ENCODE peak calls at places on chromosomes 3 and 15, in nine cellular contexts. I, C, Z, X, U, V, P, O and W are unnamed samples.

GRCh38 chr3:178901204-178901603 is 170.4 kb downstream of the ZMAT3 start:
- DNase-seq in O (no peak), C (no peak), I (no peak), X (no peak), U (no peak), P (no peak), Z (no peak), V (no peak), W (no peak)

GRCh38 chr3:45017826-45018225 is 8.3 kb upstream of the CLEC3B start:
- DNase-seq in X (no peak), V (no peak), P (no peak), O (no peak), C (no peak), U (no peak), I (no peak), Z (no peak), W (no peak)

GRCh38 chr3:81632659-81633058 is 128.8 kb downstream of the GBE1 start:
- DNase-seq in I (no peak), V (no peak), Z (no peak), P (no peak), C (no peak), U (no peak), O (no peak), X (no peak), W (no peak)

GRCh38 chr15:66907826-66908502 is 157.4 kb upstream of the SMAD3 start:
- DNase-seq in P (no peak), C (peak; percentile 38), V (no peak), X (no peak), O (no peak), U (no peak), Z (no peak), I (no peak), W (no peak)

GRCh38 chr15:61275901-61276300 is 46.8 kb upstream of the RORA start:
- DNase-seq in V (no peak), U (no peak), I (no peak), C (no peak), O (no peak), Z (no peak), P (no peak), X (no peak), W (peak; percentile 29)

GRCh38 chr3:196284396-196284795 is 3.1 kb downstream of the PCYT1A start:
- DNase-seq in Z (no peak), P (no peak), U (no peak), O (no peak), X (no peak), V (no peak), I (no peak), C (no peak), W (no peak)

GRCh38 chr15:39776068-39776467 is 6.6 kb downstream of the FSIP1 start:
- DNase-seq in X (no peak), C (no peak), U (no peak), P (no peak), O (no peak), I (no peak), Z (no peak), V (no peak), W (no peak)

GRCh38 chr15:50881121-50882048 is 27.1 kb upstream of the AP4E1 start:
- DNase-seq in P (no peak), O (no peak), V (no peak), U (no peak), C (no peak), I (no peak), X (no peak), Z (no peak), W (peak; percentile 79)

GRCh38 chr15:46413799-46414198 is 779.0 kb downstream of the SQOR start:
- DNase-seq in I (no peak), V (no peak), O (no peak), P (no peak), X (peak; percentile 12), U (no peak), Z (no peak), C (no peak), W (no peak)

GRCh38 chr15:36863551-36863950 is 236.8 kb downstream of the MEIS2 start:
- DNase-seq in O (no peak), X (no peak), C (no peak), Z (no peak), V (no peak), P (no peak), U (no peak), I (no peak), W (no peak)

GRCh38 chr15:40282144-40282869 is 557 bp downstream of the ANKRD63 start:
- DNase-seq in Z (no peak), U (peak; percentile 61), C (peak; percentile 55), P (no peak), X (peak; percentile 43), I (peak; percentile 51), V (peak; percentile 72), O (no peak), W (no peak)

GRCh38 chr3:58434990-58435389 is 1.4 kb upstream of the PDHB start:
- DNase-seq in P (no peak), O (no peak), I (no peak), Z (peak; percentile 32), U (no peak), V (peak; percentile 8), C (no peak), X (peak; percentile 44), W (peak; percentile 51)

GRCh38 chr3:44468572-44469520 is 8.6 kb downstream of the ZNF445 start:
- DNase-seq in C (no peak), Z (peak; percentile 63), U (no peak), V (peak; percentile 18), X (peak; percentile 87), O (peak; percentile 17), I (peak; percentile 23), P (no peak), W (peak; percentile 27)

GRCh38 chr15:65330934-65331645 is 26.6 kb downstream of the RNU5B-1 start:
- DNase-seq in Z (no peak), I (no peak), P (no peak), X (no peak), U (no peak), V (no peak), O (no peak), C (no peak), W (no peak)

GRCh38 chr3:77141423-77141822 is 101.5 kb downstream of the ROBO2 start:
- DNase-seq in O (no peak), X (no peak), P (no peak), C (no peak), U (no peak), V (no peak), I (no peak), Z (no peak), W (no peak)

GRCh38 chr3:185658504-185658912 is 72.4 kb downstream of the SENP2 start:
- DNase-seq in V (no peak), C (no peak), U (no peak), O (no peak), I (peak; percentile 81), P (no peak), Z (peak; percentile 99), X (peak; percentile 97), W (peak; percentile 96)

GRCh38 chr3:11482024-11482423 is 161.7 kb downstream of the VGLL4 start:
- DNase-seq in U (no peak), Z (no peak), V (no peak), P (no peak), X (no peak), O (no peak), I (no peak), C (peak; percentile 78), W (no peak)

GRCh38 chr3:11140054-11140712 is 14.1 kb upstream of the HRH1 start:
- DNase-seq in V (no peak), C (no peak), X (peak; percentile 85), U (no peak), O (no peak), I (no peak), Z (no peak), P (no peak), W (peak; percentile 75)

GRCh38 chr15:45091161-45091560 is 22.8 kb downstream of the DUOX2 start:
- DNase-seq in V (no peak), U (no peak), P (no peak), I (no peak), C (no peak), Z (peak; percentile 12), X (no peak), O (no peak), W (peak; percentile 39)